ENCODE peak calls at places on chromosome 22, in four cellular contexts. P is pancreas, C is keratinocyte, O is neural progenitor cell. I is an unnamed sample.

GRCh38 chr22:17707526-17707925 is 66.7 kb downstream of the BID start:
- DNase-seq in P (no peak), C (no peak), O (no peak), I (no peak)

GRCh38 chr22:32261306-32261705 is 6.2 kb upstream of the SLC5A4 start:
- DNase-seq in P (no peak), C (no peak), O (no peak), I (no peak)

GRCh38 chr22:39808087-39808486 is 85.5 kb downstream of the ENTHD1 start:
- DNase-seq in P (no peak), C (no peak), O (peak; percentile 58), I (no peak)

GRCh38 chr22:49600452-49600847 is 227.2 kb downstream of the BRD1 start:
- DNase-seq in P (no peak), C (no peak), O (no peak), I (peak; percentile 50)

GRCh38 chr22:39356464-39356863 is 6.7 kb downstream of the SYNGR1 start:
- DNase-seq in P (no peak), C (no peak), O (no peak), I (no peak)

GRCh38 chr22:28904211-28904808 is 20.9 kb downstream of the ZNRF3 start:
- DNase-seq in P (no peak), C (no peak), O (no peak), I (no peak)

GRCh38 chr22:49010901-49011300 is 816.8 kb downstream of the BRD1 start:
- DNase-seq in P (no peak), C (no peak), O (no peak), I (no peak)

GRCh38 chr22:50061824-50062355 is 3.8 kb upstream of the TTLL8 start:
- DNase-seq in P (no peak), C (no peak), O (no peak), I (no peak)

GRCh38 chr22:35140879-35141745 is 75.2 kb downstream of the ISX start:
- DNase-seq in P (no peak), C (no peak), O (peak; percentile 67), I (no peak)

GRCh38 chr22:49371325-49372110 is 456.2 kb downstream of the BRD1 start:
- DNase-seq in P (no peak), C (no peak), O (no peak), I (peak; percentile 15)

GRCh38 chr22:48380016-48380665 is 1447.5 kb downstream of the BRD1 start:
- DNase-seq in P (no peak), C (no peak), O (no peak), I (no peak)

GRCh38 chr22:48574776-48575566 is 1252.7 kb downstream of the BRD1 start:
- DNase-seq in P (peak; percentile 69), C (no peak), O (peak; percentile 92), I (no peak)

GRCh38 chr22:44537016-44537936 is 39.2 kb upstream of the RTL6 start:
- DNase-seq in P (no peak), C (no peak), O (no peak), I (no peak)

GRCh38 chr22:27207907-27208306 is 550.5 kb downstream of the MIAT start:
- DNase-seq in P (no peak), C (no peak), O (no peak), I (no peak)

GRCh38 chr22:17057959-17058814 is 26.6 kb upstream of the IL17RA start:
- DNase-seq in P (peak; percentile 58), C (no peak), O (peak; percentile 76), I (no peak)

GRCh38 chr22:18070556-18071306 is 7.1 kb upstream of the PEX26 start:
- DNase-seq in P (no peak), C (peak; percentile 89), O (no peak), I (no peak)

GRCh38 chr22:20552450-20552894 is 45.1 kb downstream of the MED15 start:
- DNase-seq in P (peak; percentile 63), C (no peak), O (no peak), I (no peak)

GRCh38 chr22:25232301-25232700 is 12.9 kb downstream of the CRYBB2 start:
- DNase-seq in P (no peak), C (no peak), O (no peak), I (no peak)

DNA sequence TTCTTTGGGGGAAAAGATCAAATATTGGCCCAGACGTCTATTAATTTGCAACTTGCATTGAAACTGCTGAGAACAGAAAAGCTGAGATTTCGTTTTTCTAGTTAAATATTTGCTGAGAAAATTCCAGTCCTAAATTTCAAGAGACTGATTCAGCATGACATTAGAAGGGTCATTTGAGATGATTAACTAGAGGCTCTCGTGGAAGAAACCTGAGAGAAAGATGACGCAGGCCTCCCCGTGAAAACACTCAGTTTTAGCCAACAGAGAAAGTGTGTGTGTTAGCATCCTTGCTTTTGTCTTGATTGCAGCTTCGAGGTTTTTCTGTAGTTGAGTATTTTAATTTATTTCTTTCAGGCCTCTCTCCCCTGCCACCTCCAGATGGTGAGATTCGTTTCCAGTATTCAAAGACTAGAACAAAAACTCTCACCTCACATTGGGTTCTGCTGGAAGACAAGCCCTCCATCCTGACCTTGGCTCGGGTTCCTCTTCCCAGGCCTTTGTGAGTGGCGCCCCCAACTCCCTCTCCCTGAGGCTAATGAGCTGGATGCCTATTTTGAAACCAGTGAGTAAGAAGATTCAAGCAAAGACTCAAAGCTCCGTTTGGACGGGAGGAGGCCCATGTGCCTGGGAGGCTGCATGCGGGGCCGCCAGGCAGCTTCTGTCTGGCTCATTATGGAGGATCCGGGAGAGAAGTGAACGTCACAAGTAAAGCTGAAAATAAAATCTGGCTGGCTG is 52.4 kb downstream of the CELSR1 start:
- DNase-seq in P (no peak), C (no peak), O (peak; percentile 30), I (peak; percentile 36)
- H3K27ac ChIP-seq in P (no peak overlapping the region), C (no peak overlapping the region), O (no peak overlapping the region), I (peak overlapping the region; percentile 69)

GRCh38 chr22:45972091-45972867 is 4.7 kb downstream of the WNT7B start:
- DNase-seq in P (no peak), C (no peak), O (peak; percentile 59), I (peak; percentile 76)
- H3K4me3 ChIP-seq in P (no peak overlapping the region), C (no peak overlapping the region), O (peak overlapping the region; percentile 40), I (no peak overlapping the region)

DNA sequence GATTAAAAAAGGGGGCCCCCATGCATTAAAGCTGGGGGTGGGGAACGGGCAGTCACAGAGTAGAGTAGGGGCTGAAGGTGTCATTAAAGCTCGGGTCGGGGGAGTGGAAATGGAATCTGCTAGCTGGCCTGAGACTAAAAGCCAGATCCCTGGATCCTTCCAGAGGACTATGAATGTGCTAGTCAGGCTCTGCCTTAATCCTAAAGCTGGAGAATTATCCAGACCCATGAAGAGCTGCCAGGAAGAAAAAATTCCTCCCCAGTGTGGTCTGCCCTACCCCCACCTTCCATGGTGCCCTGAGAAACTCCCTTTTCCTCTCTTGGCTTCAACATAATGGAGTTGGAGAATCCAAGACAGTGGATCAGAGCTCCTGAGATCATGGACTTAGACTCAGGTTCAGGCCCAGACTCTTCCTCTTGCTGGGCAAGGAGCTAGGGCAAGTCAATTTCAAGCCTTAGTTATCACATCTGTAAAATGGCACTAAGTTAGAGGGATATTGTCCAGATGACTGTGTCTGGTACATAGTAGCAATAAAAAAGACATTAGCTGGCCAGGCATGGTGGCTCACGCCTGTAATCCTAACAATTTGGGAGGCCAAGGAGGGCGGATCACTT is 24.0 kb upstream of the SMTN start:
- DNase-seq in P (no peak), C (no peak), O (no peak), I (no peak)
- H3K27ac ChIP-seq in P (no peak overlapping the region), C (no peak overlapping the region), O (no peak overlapping the region), I (peak overlapping the region; percentile 3)

GRCh38 chr22:41782316-41782715 is 18.2 kb upstream of the CCDC134 start:
- DNase-seq in P (no peak), C (no peak), O (no peak), I (no peak)

GRCh38 chr22:41779889-41780505 is 20.5 kb upstream of the CCDC134 start:
- DNase-seq in P (no peak), C (no peak), O (no peak), I (no peak)

GRCh38 chr22:41781508-41781906 is 19.0 kb upstream of the CCDC134 start:
- DNase-seq in P (no peak), C (no peak), O (no peak), I (no peak)

GRCh38 chr22:41782751-41783150 is 17.7 kb upstream of the CCDC134 start:
- DNase-seq in P (no peak), C (no peak), O (no peak), I (no peak)

GRCh38 chr22:41780714-41781507 is 19.6 kb upstream of the CCDC134 start:
- DNase-seq in P (no peak), C (no peak), O (no peak), I (peak; percentile 83)
- H3K4me3 ChIP-seq in P (no peak overlapping the region), C (no peak overlapping the region), O (no peak overlapping the region), I (no peak overlapping the region)

GRCh38 chr22:37122598-37123180 is 13.2 kb upstream of the TMPRSS6 start:
- DNase-seq in P (no peak), C (no peak), O (no peak), I (no peak)

GRCh38 chr22:37119872-37120271 is 10.4 kb upstream of the TMPRSS6 start:
- DNase-seq in P (no peak), C (no peak), O (no peak), I (no peak)

GRCh38 chr22:37123649-37124048 is 14.1 kb upstream of the TMPRSS6 start:
- DNase-seq in P (no peak), C (no peak), O (no peak), I (no peak)

GRCh38 chr22:37120569-37121340 is 11.2 kb upstream of the TMPRSS6 start:
- DNase-seq in P (no peak), C (no peak), O (no peak), I (no peak)

GRCh38 chr22:37121887-37122591 is 12.5 kb upstream of the TMPRSS6 start:
- DNase-seq in P (no peak), C (peak; percentile 90), O (no peak), I (peak; percentile 62)
- H3K27ac ChIP-seq in P (no peak overlapping the region), C (peak overlapping the region; percentile 58), O (no peak overlapping the region), I (no peak overlapping the region)

GRCh38 chr22:21941921-21942320 is 10.7 kb downstream of the PPM1F start:
- DNase-seq in P (no peak), C (no peak), O (no peak), I (no peak)
- H3K4me3 ChIP-seq in P (no peak overlapping the region), C (no peak overlapping the region), O (no peak overlapping the region), I (no peak overlapping the region)

GRCh38 chr22:37325024-37325395 is 42.7 kb downstream of the CYTH4 start:
- DNase-seq in P (no peak), C (no peak), O (no peak), I (peak; percentile 46)

GRCh38 chr22:37326726-37327125 is 44.4 kb downstream of the CYTH4 start:
- DNase-seq in P (peak; percentile 86), C (no peak), O (no peak), I (no peak)

GRCh38 chr22:37328017-37328416 is 45.7 kb downstream of the CYTH4 start:
- DNase-seq in P (no peak), C (no peak), O (no peak), I (no peak)

GRCh38 chr22:37321288-37321687 is 39.0 kb downstream of the CYTH4 start:
- DNase-seq in P (no peak), C (no peak), O (no peak), I (no peak)

DNA sequence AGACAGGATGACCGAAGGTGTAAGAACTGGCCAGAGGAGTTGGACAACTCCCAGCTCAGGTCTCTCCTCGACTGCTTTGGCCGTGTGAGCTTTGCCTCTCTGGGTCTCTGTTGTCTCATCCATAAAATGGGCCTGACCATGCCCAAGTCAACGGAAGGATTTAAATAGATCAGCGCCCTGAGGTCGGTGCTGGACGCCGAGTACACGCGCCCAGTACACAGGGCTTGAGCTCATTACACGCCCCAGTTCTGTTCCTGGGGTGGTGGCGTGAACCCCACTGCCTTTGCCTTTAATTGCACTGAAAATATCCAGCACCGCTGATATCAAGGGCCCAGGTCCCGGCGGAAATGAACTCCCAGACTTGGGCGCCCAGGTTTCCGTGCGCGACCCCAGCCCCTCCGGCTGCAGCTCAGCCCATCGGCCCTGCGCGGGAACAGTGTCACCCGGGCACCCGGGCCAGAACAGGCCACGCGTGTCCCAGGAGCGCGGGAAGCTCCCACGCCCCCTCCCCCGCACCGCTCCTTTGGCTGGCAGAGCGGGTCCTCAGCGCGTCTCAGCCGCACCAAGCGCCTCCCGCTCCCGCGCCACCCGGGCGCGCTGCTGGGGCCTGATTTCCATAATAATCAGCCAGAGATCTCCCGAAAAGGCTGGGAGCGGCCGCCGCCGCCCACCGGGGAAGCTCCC is 42.2 kb downstream of the CYTH4 start:
- DNase-seq in P (no peak), C (no peak), O (peak; percentile 65), I (no peak)
- H3K27ac ChIP-seq in P (no peak overlapping the region), C (no peak overlapping the region), O (no peak overlapping the region), I (no peak overlapping the region)

I was measured in left lung.